ENCODE peak calls at places on chromosome 13, in six cellular contexts. V, J, A, Q, T and E are unnamed samples.

GRCh38 chr13:27359203-27359821 is 65.1 kb upstream of the GTF3A start:
- DNase-seq in Q (peak; percentile 53), J (peak; percentile 78), T (peak; percentile 47), V (peak; percentile 72), A (peak; percentile 81), E (peak; percentile 54)

GRCh38 chr13:26878465-26878864 is 117.9 kb upstream of the GPR12 start:
- DNase-seq in V (no peak), A (no peak), Q (no peak), J (no peak), T (no peak), E (no peak)

GRCh38 chr13:30340367-30341184 is 33.2 kb upstream of the KATNAL1 start:
- DNase-seq in J (peak; percentile 85), V (no peak), Q (peak; percentile 67), A (no peak), T (peak; percentile 78), E (peak; percentile 66)

GRCh38 chr13:94362411-94362909 is 117.0 kb downstream of the DCT start:
- DNase-seq in V (peak; percentile 58), Q (no peak), T (no peak), A (no peak), J (peak; percentile 93), E (peak; percentile 36)

GRCh38 chr13:64446372-64446771 is 2783.8 kb downstream of the PCDH9 start:
- DNase-seq in Q (no peak), J (no peak), V (no peak), T (no peak), A (no peak), E (no peak)

GRCh38 chr13:27665761-27666160 is 44.1 kb downstream of the POLR1D start:
- DNase-seq in V (no peak), A (no peak), T (no peak), J (no peak), Q (no peak), E (no peak)

GRCh38 chr13:40149611-40150283 is 494.3 kb downstream of the COG6 start:
- DNase-seq in T (no peak), Q (no peak), A (no peak), V (no peak), J (peak; percentile 88), E (no peak)

GRCh38 chr13:45108716-45109706 is 11.3 kb upstream of the GTF2F2 start:
- DNase-seq in A (no peak), V (peak; percentile 25), T (peak; percentile 15), J (peak; percentile 46), Q (no peak), E (no peak)

GRCh38 chr13:101941095-101941777 is 460.6 kb downstream of the FGF14 start:
- DNase-seq in T (no peak), J (no peak), Q (no peak), A (no peak), V (no peak), E (no peak)

GRCh38 chr13:61039302-61039701 is 376.3 kb downstream of the PCDH20 start:
- DNase-seq in T (no peak), A (no peak), Q (no peak), J (no peak), V (no peak), E (no peak)

GRCh38 chr13:66114127-66114526 is 1116.0 kb downstream of the PCDH9 start:
- DNase-seq in T (no peak), J (no peak), Q (no peak), A (no peak), V (no peak), E (no peak)

GRCh38 chr13:18951412-18951811 is 230.2 kb downstream of the TUBA3C start:
- DNase-seq in Q (no peak), A (no peak), J (no peak), V (no peak), T (no peak), E (no peak)

GRCh38 chr13:93736111-93736510 is 509.5 kb downstream of the GPC6 start:
- DNase-seq in J (peak; percentile 31), A (no peak), V (no peak), T (no peak), Q (no peak), E (no peak)

GRCh38 chr13:109110159-109110558 is 480.7 kb downstream of the MYO16 start:
- DNase-seq in J (no peak), T (no peak), Q (no peak), V (no peak), A (no peak), E (no peak)

GRCh38 chr13:73960474-73960873 is 173.7 kb downstream of the KLF12 start:
- DNase-seq in A (no peak), Q (no peak), V (no peak), J (no peak), T (no peak), E (no peak)

GRCh38 chr13:28040977-28041376 is 52.5 kb upstream of the URAD start:
- DNase-seq in J (no peak), V (no peak), A (no peak), Q (no peak), T (no peak), E (no peak)

GRCh38 chr13:62209539-62209938 is 793.9 kb upstream of the PCDH20 start:
- DNase-seq in T (no peak), A (no peak), J (no peak), V (no peak), Q (no peak), E (no peak)

GRCh38 chr13:62212246-62212645 is 796.6 kb upstream of the PCDH20 start:
- DNase-seq in Q (no peak), A (no peak), V (no peak), J (no peak), T (peak; percentile 9), E (no peak)

GRCh38 chr13:62210951-62211350 is 795.3 kb upstream of the PCDH20 start:
- DNase-seq in A (no peak), T (no peak), V (no peak), J (no peak), Q (no peak), E (no peak)

GRCh38 chr13:62205273-62205672 is 789.6 kb upstream of the PCDH20 start:
- DNase-seq in J (no peak), T (no peak), A (no peak), V (no peak), Q (no peak), E (no peak)

GRCh38 chr13:62207388-62207787 is 791.7 kb upstream of the PCDH20 start:
- DNase-seq in V (no peak), T (no peak), Q (no peak), A (no peak), J (no peak), E (no peak)
- H3K9me3 ChIP-seq in V (no peaks in the 10 kb centered on the region), T (no peaks in the 10 kb centered on the region), Q (peaks cover 10% of the 10 kb centered on the region), A (peaks cover 16% of the 10 kb centered on the region), J (no peaks in the 10 kb centered on the region), E (peaks cover 4% of the 10 kb centered on the region)

DNA sequence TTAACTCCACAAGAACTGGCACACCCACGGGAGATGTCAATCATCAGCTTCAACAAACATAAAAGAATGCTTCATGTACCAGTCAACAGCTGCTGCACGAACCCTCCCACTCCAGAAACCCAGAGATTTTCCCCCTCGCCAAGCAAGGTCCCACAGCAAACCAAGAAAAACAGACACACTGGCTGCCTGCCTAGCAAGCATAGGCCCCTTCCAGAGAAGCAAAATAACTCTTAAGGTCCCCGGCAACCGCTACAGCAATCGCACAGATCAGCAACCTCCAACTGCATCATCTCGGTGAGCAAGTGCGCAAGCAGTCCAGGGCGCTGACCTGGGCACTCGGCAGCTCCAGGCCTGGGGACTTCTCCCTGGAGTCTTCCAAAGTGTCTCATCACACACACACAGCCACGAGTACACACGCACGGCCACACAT is 125.2 kb downstream of the STK24 start:
- DNase-seq in T (peak; percentile 48), Q (peak; percentile 38), V (no peak), J (peak; percentile 22), A (no peak), E (no peak)
- H3K4me1 ChIP-seq in T (peaks cover 24% of the 10 kb centered on the region), Q (peaks cover 88% of the 10 kb centered on the region), V (peaks cover 15% of the 10 kb centered on the region), J (peaks cover 10% of the 10 kb centered on the region), A (no peaks in the 10 kb centered on the region), E (peaks cover 59% of the 10 kb centered on the region)

GRCh38 chr13:35741657-35742056 is 265.2 kb upstream of the MAB21L1 start:
- DNase-seq in A (no peak), T (no peak), J (no peak), V (no peak), Q (no peak), E (no peak)

GRCh38 chr13:35744144-35744543 is 267.7 kb upstream of the MAB21L1 start:
- DNase-seq in T (no peak), V (no peak), J (no peak), Q (no peak), A (no peak), E (no peak)

GRCh38 chr13:35743165-35743564 is 266.7 kb upstream of the MAB21L1 start:
- DNase-seq in A (no peak), J (no peak), Q (no peak), V (no peak), T (no peak), E (no peak)

GRCh38 chr13:35747594-35747993 is 271.1 kb upstream of the MAB21L1 start:
- DNase-seq in J (peak; percentile 10), A (no peak), T (no peak), Q (no peak), V (no peak), E (no peak)

GRCh38 chr13:35744566-35745203 is 268.2 kb upstream of the MAB21L1 start:
- DNase-seq in T (no peak), V (no peak), J (peak; percentile 56), Q (no peak), A (no peak), E (no peak)
- H3K9me3 ChIP-seq in T (no peaks in the 10 kb centered on the region), V (no peaks in the 10 kb centered on the region), J (no peaks in the 10 kb centered on the region), Q (peaks cover 6% of the 10 kb centered on the region), A (no peaks in the 10 kb centered on the region), E (no peaks in the 10 kb centered on the region)

DNA sequence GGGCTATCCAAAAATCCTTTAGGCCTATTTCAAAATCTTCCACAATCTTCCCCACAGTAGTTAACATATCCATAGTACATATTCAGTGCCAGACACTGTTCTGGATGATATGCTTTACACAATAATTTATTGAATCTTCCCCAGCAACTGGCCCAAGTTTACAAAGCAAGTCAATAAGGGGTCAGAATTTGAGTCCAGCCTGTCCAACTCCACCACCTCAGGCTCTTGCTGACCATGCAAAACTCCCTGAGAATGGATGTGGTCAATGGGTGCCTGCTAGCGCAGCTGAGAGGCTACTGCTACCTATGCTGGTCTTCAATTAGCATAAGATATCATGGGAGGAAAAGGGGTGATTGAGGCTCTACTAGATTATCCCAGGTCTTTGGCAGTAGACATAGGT is 529.6 kb downstream of the FGF9 start:
- DNase-seq in Q (no peak), V (no peak), A (no peak), J (no peak), T (no peak), E (no peak)
- H3K4me1 ChIP-seq in Q (peaks cover 19% of the 10 kb centered on the region), V (no peaks in the 10 kb centered on the region), A (peaks cover 7% of the 10 kb centered on the region), J (peaks cover 11% of the 10 kb centered on the region), T (no peaks in the 10 kb centered on the region), E (peaks cover 8% of the 10 kb centered on the region)